ENCODE peak calls at places on chromosomes 16 and 17, in five cellular contexts. C is C1 segment of cervical spinal cord; I is lung; L is GM12865; A is stimulated activated CD4-positive, alpha-beta T cell treated with anti-CD3 and anti-CD28 coated beads, Interleukin-4, amount 100 ng/mL, for 4 hours. W is an unnamed sample.

GRCh38 chr16:8678068-8678927 is 3.9 kb downstream of the ABAT start:
- DNase-seq in C (no peak), I (no peak), L (no peak), A (no peak), W (no peak)

GRCh38 chr16:11325404-11326083 is 19.7 kb upstream of the RMI2 start:
- DNase-seq in C (no peak), A (peak; percentile 12), L (peak; percentile 78), I (no peak), W (no peak)

GRCh38 chr17:6914711-6915110 is 81.1 kb upstream of the ALOX12 start:
- DNase-seq in A (no peak), C (no peak), I (no peak), L (no peak), W (no peak)

GRCh38 chr17:58248955-58249269 is 10.5 kb downstream of the LPO start:
- DNase-seq in I (no peak), L (no peak), C (no peak), A (no peak), W (no peak)

GRCh38 chr17:73498854-73499597 is 145.2 kb downstream of the SDK2 start:
- DNase-seq in L (no peak), A (no peak), C (no peak), I (no peak), W (no peak)

GRCh38 chr16:48862087-48862532 is 252.1 kb upstream of the N4BP1 start:
- DNase-seq in C (no peak), A (no peak), L (no peak), I (no peak), W (no peak)

GRCh38 chr17:62075308-62075815 is 10.3 kb upstream of the MED13 start:
- DNase-seq in L (peak; percentile 20), C (no peak), A (no peak), I (peak; percentile 25), W (no peak)

GRCh38 chr16:64950262-64950661 is 171.6 kb downstream of the CDH11 start:
- DNase-seq in I (no peak), A (no peak), L (no peak), C (no peak), W (no peak)

GRCh38 chr17:4881761-4882555 is 17.4 kb upstream of the C17orf107 start:
- DNase-seq in C (peak; percentile 77), A (peak; percentile 64), L (peak; percentile 70), I (peak; percentile 63), W (no peak)

GRCh38 chr16:85460983-85461813 is 151.9 kb upstream of the GSE1 start:
- DNase-seq in A (no peak), I (peak; percentile 47), L (no peak), C (no peak), W (no peak)

GRCh38 chr17:76496464-76496863 is 4.8 kb downstream of the RHBDF2 start:
- DNase-seq in A (no peak), L (no peak), I (no peak), C (no peak), W (no peak)

GRCh38 chr16:426115-426905 is 861 bp downstream of the RAB11FIP3 start:
- DNase-seq in A (no peak), L (peak; percentile 31), I (no peak), C (peak; percentile 26), W (no peak)

GRCh38 chr17:2777242-2777867 is 18.9 kb upstream of the RAP1GAP2 start:
- DNase-seq in I (no peak), C (no peak), A (no peak), L (no peak), W (no peak)

GRCh38 chr16:86227801-86228200 is 282.5 kb upstream of the FOXF1 start:
- DNase-seq in I (no peak), A (no peak), L (no peak), C (no peak), W (no peak)

GRCh38 chr16:69127966-69128510 is 4.3 kb downstream of the CHTF8 start:
- DNase-seq in C (no peak), A (no peak), I (no peak), L (no peak), W (no peak)

GRCh38 chr16:66226762-66227161 is 139.7 kb upstream of the CDH5 start:
- DNase-seq in A (no peak), C (no peak), I (no peak), L (no peak), W (no peak)

GRCh38 chr17:12979826-12980500 is 37.9 kb downstream of the ELAC2 start:
- DNase-seq in C (no peak), I (no peak), L (no peak), A (no peak), W (no peak)

GRCh38 chr17:63433746-63434591 is 12.1 kb downstream of the CYB561 start:
- DNase-seq in I (peak; percentile 52), C (no peak), L (no peak), A (no peak), W (no peak)

GRCh38 chr17:40480501-40481003 is 20.9 kb downstream of the TNS4 start:
- DNase-seq in L (peak; percentile 37), C (no peak), A (peak; percentile 71), I (no peak), W (no peak)

GRCh38 chr17:39261286-39261685 is 35.5 kb upstream of the STAC2 start:
- DNase-seq in I (no peak), L (peak; percentile 37), A (no peak), C (no peak), W (no peak)

GRCh38 chr17:83057793-83058477 is 21.5 kb upstream of the METRNL start:
- DNase-seq in C (no peak), I (no peak), L (no peak), A (no peak), W (no peak)